ENCODE peak calls at places on chromosome 13, in four cellular contexts. One of them, this sample, is unnamed.

GRCh38 chr13:113273856-113274590 is 23.0 kb upstream of the LAMP1 start:
- DNase-seq in H1: no peak
- DNase-seq in stomach: no peak
- DNase-seq in A549: no peak
- DNase-seq in this sample: peak

GRCh38 chr13:30866692-30867669 is 39.1 kb upstream of the MEDAG start:
- DNase-seq in H1: no peak
- DNase-seq in A549: no peak
- DNase-seq in stomach: no peak
- DNase-seq in this sample: no peak

GRCh38 chr13:26880741-26881140 is 120.2 kb upstream of the GPR12 start:
- DNase-seq in A549: no peak
- DNase-seq in H1: no peak
- DNase-seq in stomach: no peak
- DNase-seq in this sample: no peak

GRCh38 chr13:78636493-78636892 is 22.5 kb downstream of the OBI1 start:
- DNase-seq in stomach: no peak
- DNase-seq in A549: no peak
- DNase-seq in H1: no peak
- DNase-seq in this sample: no peak

GRCh38 chr13:114162533-114162922 is 16.5 kb upstream of the CFAP97D2 start:
- DNase-seq in stomach: no peak
- DNase-seq in H1: no peak
- DNase-seq in A549: no peak
- DNase-seq in this sample: no peak

GRCh38 chr13:81275666-81276258 is 934.8 kb upstream of the SPRY2 start:
- DNase-seq in H1: peak
- DNase-seq in A549: no peak
- DNase-seq in stomach: no peak
- DNase-seq in this sample: no peak

GRCh38 chr13:101511161-101511560 is 58.7 kb downstream of the ITGBL1 start:
- DNase-seq in H1: no peak
- DNase-seq in stomach: no peak
- DNase-seq in A549: no peak
- DNase-seq in this sample: no peak

GRCh38 chr13:114211446-114211845 is 23.3 kb upstream of the CDC16 start:
- DNase-seq in H1: no peak
- DNase-seq in stomach: no peak
- DNase-seq in A549: no peak
- DNase-seq in this sample: no peak

GRCh38 chr13:25490236-25490635 is 118.5 kb downstream of the ATP8A2 start:
- DNase-seq in H1: no peak
- DNase-seq in A549: no peak
- DNase-seq in stomach: no peak
- DNase-seq in this sample: no peak

GRCh38 chr13:71730267-71730666 is 136.7 kb downstream of the DACH1 start:
- DNase-seq in stomach: no peak
- DNase-seq in A549: no peak
- DNase-seq in H1: no peak
- DNase-seq in this sample: no peak

GRCh38 chr13:48819889-48820288 is 155.8 kb upstream of the FNDC3A start:
- DNase-seq in A549: no peak
- DNase-seq in stomach: no peak
- DNase-seq in H1: no peak
- DNase-seq in this sample: no peak

GRCh38 chr13:21297452-21297851 is 121.0 kb downstream of the MRPL57 start:
- DNase-seq in A549: no peak
- DNase-seq in H1: no peak
- DNase-seq in stomach: no peak
- DNase-seq in this sample: peak

GRCh38 chr13:83297591-83298305 is 584.5 kb downstream of the SLITRK1 start:
- DNase-seq in H1: no peak
- DNase-seq in A549: no peak
- DNase-seq in stomach: no peak
- DNase-seq in this sample: peak

GRCh38 chr13:28396053-28396452 is 98.9 kb downstream of the FLT1 start:
- DNase-seq in A549: no peak
- DNase-seq in H1: no peak
- DNase-seq in stomach: no peak
- DNase-seq in this sample: no peak

GRCh38 chr13:33388254-33388998 is 102.9 kb upstream of the STARD13 start:
- DNase-seq in stomach: peak
- DNase-seq in H1: no peak
- DNase-seq in A549: no peak
- DNase-seq in this sample: peak

GRCh38 chr13:44300895-44301638 is 72.6 kb upstream of the SERP2 start:
- DNase-seq in A549: peak
- DNase-seq in stomach: peak
- DNase-seq in H1: no peak
- DNase-seq in this sample: peak

GRCh38 chr13:114296902-114297301 is 15.5 kb downstream of the UPF3A start:
- DNase-seq in stomach: no peak
- DNase-seq in A549: no peak
- DNase-seq in H1: no peak
- DNase-seq in this sample: no peak

GRCh38 chr13:51148952-51149573 is 38.0 kb upstream of the C13orf42 start:
- DNase-seq in stomach: no peak
- DNase-seq in A549: no peak
- DNase-seq in H1: no peak
- DNase-seq in this sample: peak

DNA sequence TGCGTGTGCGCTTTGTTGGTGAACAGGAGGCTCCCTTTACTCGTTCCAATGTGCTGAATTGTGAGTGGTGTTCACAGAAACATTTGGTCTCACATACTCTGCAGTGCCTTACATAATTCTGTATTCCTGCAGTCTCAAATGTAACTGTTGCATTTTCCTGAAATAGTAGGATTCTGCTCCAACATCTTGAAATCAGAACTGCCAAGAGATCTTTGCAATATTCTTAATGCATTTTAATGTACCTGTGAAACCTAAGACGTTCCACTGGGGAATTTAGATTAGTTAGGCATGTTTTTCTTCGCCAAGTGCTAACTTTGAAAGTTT is 166.5 kb downstream of the SLC7A1 start:
- DNase-seq in stomach: no peak
- DNase-seq in A549: no peak
- DNase-seq in H1: no peak
- DNase-seq in this sample: no peak
- H3K4me3 ChIP-seq in stomach: peak
- H3K4me3 ChIP-seq in A549: no peak
- H3K4me3 ChIP-seq in H1: peak
- H3K4me3 ChIP-seq in this sample: peak

DNA sequence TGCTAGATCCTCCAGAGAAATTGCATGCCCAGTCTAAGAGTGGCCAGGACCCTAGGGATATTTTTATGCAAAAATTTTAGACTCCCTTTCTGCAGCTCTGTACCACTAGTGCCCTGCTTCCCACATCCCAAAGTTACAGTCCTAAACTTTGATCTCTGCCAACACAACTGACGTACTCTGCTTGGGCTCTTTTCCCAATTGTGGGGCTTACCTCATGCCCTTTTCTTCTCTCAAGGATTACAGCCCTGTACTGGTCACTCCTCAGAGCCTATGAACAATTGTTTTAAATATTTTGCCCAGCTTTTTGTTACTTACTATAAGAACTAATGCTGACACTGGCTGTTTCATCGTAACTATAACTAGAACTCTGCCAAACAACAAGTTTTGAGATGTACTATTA is 57.8 kb upstream of the FBXL3 start:
- DNase-seq in H1: no peak
- DNase-seq in stomach: no peak
- DNase-seq in A549: no peak
- DNase-seq in this sample: no peak
- TF ChIP-seq CTCF in H1: no peak
- TF ChIP-seq CTCF in stomach: no peak
- TF ChIP-seq CTCF in A549: no peak
- TF ChIP-seq CTCF in this sample: no peak

DNA sequence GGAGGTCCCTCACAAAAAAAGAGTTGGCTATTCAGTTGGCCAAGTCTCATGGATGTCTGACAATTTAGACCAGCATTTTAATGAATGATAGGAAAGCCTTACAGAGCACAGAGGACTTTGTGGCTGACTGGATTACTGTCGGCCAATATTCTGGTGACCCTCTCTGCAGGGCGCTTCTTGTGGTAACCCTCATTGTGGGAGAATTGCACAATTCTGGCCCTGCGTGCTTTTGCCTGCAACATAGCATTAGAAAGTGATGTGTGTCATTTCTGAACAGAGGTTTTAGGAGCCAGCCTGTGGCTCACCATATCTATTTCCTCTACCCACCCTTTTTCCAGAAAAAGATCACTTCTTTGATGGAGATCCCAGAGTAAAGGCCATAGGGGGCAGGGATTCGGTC is 71.4 kb downstream of the EFNB2 start:
- DNase-seq in A549: no peak
- DNase-seq in H1: no peak
- DNase-seq in stomach: no peak
- DNase-seq in this sample: no peak
- H3K4me3 ChIP-seq in A549: no peak
- H3K4me3 ChIP-seq in H1: no peak
- H3K4me3 ChIP-seq in stomach: no peak
- H3K4me3 ChIP-seq in this sample: no peak

DNA sequence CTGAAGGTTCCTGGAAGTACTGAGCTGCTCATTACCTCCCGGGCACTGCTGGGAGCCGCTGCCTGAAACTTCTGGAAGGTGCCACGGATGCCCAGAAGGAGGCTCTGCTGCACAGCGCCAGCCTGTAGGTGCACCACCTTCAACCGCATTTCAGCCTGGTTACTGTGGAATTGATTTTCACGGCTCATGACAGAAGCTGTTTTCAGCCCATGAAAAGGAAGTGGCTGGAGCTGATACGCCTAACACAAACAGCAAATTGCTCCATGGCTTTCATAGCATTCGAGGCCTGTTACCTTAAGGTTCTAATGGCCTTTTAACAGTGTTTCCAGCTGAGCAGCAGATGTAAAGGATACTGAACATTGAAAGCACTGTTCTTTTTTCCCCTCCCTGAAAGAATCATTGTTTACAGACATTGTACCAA is 22.0 kb downstream of the GPC6 start:
- DNase-seq in H1: no peak
- DNase-seq in A549: no peak
- DNase-seq in stomach: peak
- DNase-seq in this sample: no peak
- TF ChIP-seq CTCF in H1: peak
- TF ChIP-seq CTCF in A549: peak
- TF ChIP-seq CTCF in stomach: no peak
- TF ChIP-seq CTCF in this sample: no peak

This sample was measured in foreskin fibroblast.